ENCODE peak calls at places on chromosomes 1 and 21, in seven cellular contexts. One of them, this sample, is unnamed.

GRCh38 chr1:83854456-83854855 is 144.5 kb downstream of the TTLL7 start:
- DNase-seq in activated T-helper 9 cell treated with anti-CD3 and anti-CD28 coated beads, Interleukin-2, amount 50 U/mL, for 16 hours: no peak
- DNase-seq in posterior vena cava: no peak
- DNase-seq in stimulated activated CD8-positive, alpha-beta memory T cell treated with anti-CD3 and anti-CD28 coated beads, Interleukin-2, amount 100 ng/mL, for 1 hour: no peak
- DNase-seq in T-helper 2 cell: no peak
- DNase-seq in AG09319: no peak
- DNase-seq in activated naive CD4-positive, alpha-beta T cell treated with Interleukin-2 at 50 U/mL for 16 hours: no peak
- DNase-seq in this sample: no peak

GRCh38 chr1:211559222-211560010 is 19.5 kb downstream of the SLC30A1 start:
- DNase-seq in activated T-helper 9 cell treated with anti-CD3 and anti-CD28 coated beads, Interleukin-2, amount 50 U/mL, for 16 hours: no peak
- DNase-seq in posterior vena cava: no peak
- DNase-seq in stimulated activated CD8-positive, alpha-beta memory T cell treated with anti-CD3 and anti-CD28 coated beads, Interleukin-2, amount 100 ng/mL, for 1 hour: no peak
- DNase-seq in T-helper 2 cell: no peak
- DNase-seq in AG09319: no peak
- DNase-seq in activated naive CD4-positive, alpha-beta T cell treated with Interleukin-2 at 50 U/mL for 16 hours: no peak
- DNase-seq in this sample: no peak

GRCh38 chr1:67459068-67459467 is 28.9 kb upstream of the SERBP1 start:
- DNase-seq in activated T-helper 9 cell treated with anti-CD3 and anti-CD28 coated beads, Interleukin-2, amount 50 U/mL, for 16 hours: no peak
- DNase-seq in posterior vena cava: no peak
- DNase-seq in stimulated activated CD8-positive, alpha-beta memory T cell treated with anti-CD3 and anti-CD28 coated beads, Interleukin-2, amount 100 ng/mL, for 1 hour: no peak
- DNase-seq in T-helper 2 cell: no peak
- DNase-seq in AG09319: no peak
- DNase-seq in activated naive CD4-positive, alpha-beta T cell treated with Interleukin-2 at 50 U/mL for 16 hours: no peak
- DNase-seq in this sample: no peak

GRCh38 chr1:186985889-186986491 is 157.2 kb downstream of the PLA2G4A start:
- DNase-seq in activated T-helper 9 cell treated with anti-CD3 and anti-CD28 coated beads, Interleukin-2, amount 50 U/mL, for 16 hours: no peak
- DNase-seq in posterior vena cava: no peak
- DNase-seq in stimulated activated CD8-positive, alpha-beta memory T cell treated with anti-CD3 and anti-CD28 coated beads, Interleukin-2, amount 100 ng/mL, for 1 hour: no peak
- DNase-seq in T-helper 2 cell: no peak
- DNase-seq in AG09319: no peak
- DNase-seq in activated naive CD4-positive, alpha-beta T cell treated with Interleukin-2 at 50 U/mL for 16 hours: no peak
- DNase-seq in this sample: peak

GRCh38 chr1:227447531-227447990 is 115.8 kb upstream of the ZNF678 start:
- DNase-seq in activated T-helper 9 cell treated with anti-CD3 and anti-CD28 coated beads, Interleukin-2, amount 50 U/mL, for 16 hours: no peak
- DNase-seq in posterior vena cava: peak
- DNase-seq in stimulated activated CD8-positive, alpha-beta memory T cell treated with anti-CD3 and anti-CD28 coated beads, Interleukin-2, amount 100 ng/mL, for 1 hour: no peak
- DNase-seq in T-helper 2 cell: no peak
- DNase-seq in AG09319: no peak
- DNase-seq in activated naive CD4-positive, alpha-beta T cell treated with Interleukin-2 at 50 U/mL for 16 hours: no peak
- DNase-seq in this sample: no peak

GRCh38 chr1:24003331-24003972 is 23.3 kb upstream of the SRSF10 start:
- DNase-seq in activated T-helper 9 cell treated with anti-CD3 and anti-CD28 coated beads, Interleukin-2, amount 50 U/mL, for 16 hours: no peak
- DNase-seq in posterior vena cava: no peak
- DNase-seq in stimulated activated CD8-positive, alpha-beta memory T cell treated with anti-CD3 and anti-CD28 coated beads, Interleukin-2, amount 100 ng/mL, for 1 hour: no peak
- DNase-seq in T-helper 2 cell: no peak
- DNase-seq in AG09319: no peak
- DNase-seq in activated naive CD4-positive, alpha-beta T cell treated with Interleukin-2 at 50 U/mL for 16 hours: no peak
- DNase-seq in this sample: no peak

GRCh38 chr1:204828352-204828850 is 42.3 kb upstream of the NFASC start:
- DNase-seq in activated T-helper 9 cell treated with anti-CD3 and anti-CD28 coated beads, Interleukin-2, amount 50 U/mL, for 16 hours: peak
- DNase-seq in posterior vena cava: peak
- DNase-seq in stimulated activated CD8-positive, alpha-beta memory T cell treated with anti-CD3 and anti-CD28 coated beads, Interleukin-2, amount 100 ng/mL, for 1 hour: no peak
- DNase-seq in T-helper 2 cell: no peak
- DNase-seq in AG09319: peak
- DNase-seq in activated naive CD4-positive, alpha-beta T cell treated with Interleukin-2 at 50 U/mL for 16 hours: peak
- DNase-seq in this sample: no peak

GRCh38 chr1:87121732-87122163 is 206.9 kb upstream of the LMO4 start:
- DNase-seq in activated T-helper 9 cell treated with anti-CD3 and anti-CD28 coated beads, Interleukin-2, amount 50 U/mL, for 16 hours: no peak
- DNase-seq in posterior vena cava: no peak
- DNase-seq in stimulated activated CD8-positive, alpha-beta memory T cell treated with anti-CD3 and anti-CD28 coated beads, Interleukin-2, amount 100 ng/mL, for 1 hour: no peak
- DNase-seq in T-helper 2 cell: no peak
- DNase-seq in AG09319: peak
- DNase-seq in activated naive CD4-positive, alpha-beta T cell treated with Interleukin-2 at 50 U/mL for 16 hours: no peak
- DNase-seq in this sample: no peak

GRCh38 chr1:230307213-230307612 is 118.9 kb downstream of the PGBD5 start:
- DNase-seq in activated T-helper 9 cell treated with anti-CD3 and anti-CD28 coated beads, Interleukin-2, amount 50 U/mL, for 16 hours: no peak
- DNase-seq in posterior vena cava: peak
- DNase-seq in stimulated activated CD8-positive, alpha-beta memory T cell treated with anti-CD3 and anti-CD28 coated beads, Interleukin-2, amount 100 ng/mL, for 1 hour: no peak
- DNase-seq in T-helper 2 cell: no peak
- DNase-seq in AG09319: no peak
- DNase-seq in activated naive CD4-positive, alpha-beta T cell treated with Interleukin-2 at 50 U/mL for 16 hours: no peak
- DNase-seq in this sample: no peak

GRCh38 chr1:50812346-50812745 is 147.7 kb downstream of the FAF1 start:
- DNase-seq in activated T-helper 9 cell treated with anti-CD3 and anti-CD28 coated beads, Interleukin-2, amount 50 U/mL, for 16 hours: no peak
- DNase-seq in posterior vena cava: no peak
- DNase-seq in stimulated activated CD8-positive, alpha-beta memory T cell treated with anti-CD3 and anti-CD28 coated beads, Interleukin-2, amount 100 ng/mL, for 1 hour: no peak
- DNase-seq in T-helper 2 cell: no peak
- DNase-seq in AG09319: no peak
- DNase-seq in activated naive CD4-positive, alpha-beta T cell treated with Interleukin-2 at 50 U/mL for 16 hours: no peak
- DNase-seq in this sample: no peak

GRCh38 chr1:1198423-1199140 is 7.8 kb downstream of the TNFRSF18 start:
- DNase-seq in activated T-helper 9 cell treated with anti-CD3 and anti-CD28 coated beads, Interleukin-2, amount 50 U/mL, for 16 hours: no peak
- DNase-seq in posterior vena cava: peak
- DNase-seq in stimulated activated CD8-positive, alpha-beta memory T cell treated with anti-CD3 and anti-CD28 coated beads, Interleukin-2, amount 100 ng/mL, for 1 hour: no peak
- DNase-seq in T-helper 2 cell: no peak
- DNase-seq in AG09319: no peak
- DNase-seq in activated naive CD4-positive, alpha-beta T cell treated with Interleukin-2 at 50 U/mL for 16 hours: no peak
- DNase-seq in this sample: no peak

GRCh38 chr1:18816808-18817207 is 42.7 kb downstream of the TAS1R2 start:
- DNase-seq in activated T-helper 9 cell treated with anti-CD3 and anti-CD28 coated beads, Interleukin-2, amount 50 U/mL, for 16 hours: no peak
- DNase-seq in posterior vena cava: no peak
- DNase-seq in stimulated activated CD8-positive, alpha-beta memory T cell treated with anti-CD3 and anti-CD28 coated beads, Interleukin-2, amount 100 ng/mL, for 1 hour: no peak
- DNase-seq in T-helper 2 cell: no peak
- DNase-seq in AG09319: no peak
- DNase-seq in activated naive CD4-positive, alpha-beta T cell treated with Interleukin-2 at 50 U/mL for 16 hours: no peak
- DNase-seq in this sample: no peak

GRCh38 chr1:172203135-172203823 is 217.2 kb upstream of the C1orf105 start:
- DNase-seq in activated T-helper 9 cell treated with anti-CD3 and anti-CD28 coated beads, Interleukin-2, amount 50 U/mL, for 16 hours: no peak
- DNase-seq in posterior vena cava: no peak
- DNase-seq in stimulated activated CD8-positive, alpha-beta memory T cell treated with anti-CD3 and anti-CD28 coated beads, Interleukin-2, amount 100 ng/mL, for 1 hour: no peak
- DNase-seq in T-helper 2 cell: no peak
- DNase-seq in AG09319: no peak
- DNase-seq in activated naive CD4-positive, alpha-beta T cell treated with Interleukin-2 at 50 U/mL for 16 hours: no peak
- DNase-seq in this sample: no peak

GRCh38 chr1:40709100-40709801 is 17.7 kb downstream of the NFYC start:
- DNase-seq in activated T-helper 9 cell treated with anti-CD3 and anti-CD28 coated beads, Interleukin-2, amount 50 U/mL, for 16 hours: peak
- DNase-seq in posterior vena cava: no peak
- DNase-seq in stimulated activated CD8-positive, alpha-beta memory T cell treated with anti-CD3 and anti-CD28 coated beads, Interleukin-2, amount 100 ng/mL, for 1 hour: peak
- DNase-seq in T-helper 2 cell: peak
- DNase-seq in AG09319: peak
- DNase-seq in activated naive CD4-positive, alpha-beta T cell treated with Interleukin-2 at 50 U/mL for 16 hours: peak
- DNase-seq in this sample: peak

GRCh38 chr1:117166076-117166475 is 44.5 kb upstream of the TRIM45 start:
- DNase-seq in activated T-helper 9 cell treated with anti-CD3 and anti-CD28 coated beads, Interleukin-2, amount 50 U/mL, for 16 hours: no peak
- DNase-seq in posterior vena cava: no peak
- DNase-seq in stimulated activated CD8-positive, alpha-beta memory T cell treated with anti-CD3 and anti-CD28 coated beads, Interleukin-2, amount 100 ng/mL, for 1 hour: no peak
- DNase-seq in T-helper 2 cell: no peak
- DNase-seq in AG09319: peak
- DNase-seq in activated naive CD4-positive, alpha-beta T cell treated with Interleukin-2 at 50 U/mL for 16 hours: no peak
- DNase-seq in this sample: no peak

GRCh38 chr1:204258213-204259115 is 44.7 kb upstream of the GOLT1A start:
- DNase-seq in activated T-helper 9 cell treated with anti-CD3 and anti-CD28 coated beads, Interleukin-2, amount 50 U/mL, for 16 hours: no peak
- DNase-seq in posterior vena cava: no peak
- DNase-seq in stimulated activated CD8-positive, alpha-beta memory T cell treated with anti-CD3 and anti-CD28 coated beads, Interleukin-2, amount 100 ng/mL, for 1 hour: no peak
- DNase-seq in T-helper 2 cell: no peak
- DNase-seq in AG09319: no peak
- DNase-seq in activated naive CD4-positive, alpha-beta T cell treated with Interleukin-2 at 50 U/mL for 16 hours: no peak
- DNase-seq in this sample: peak

GRCh38 chr1:201142854-201143725 is 11.2 kb downstream of the TMEM9 start:
- DNase-seq in activated T-helper 9 cell treated with anti-CD3 and anti-CD28 coated beads, Interleukin-2, amount 50 U/mL, for 16 hours: no peak
- DNase-seq in posterior vena cava: peak
- DNase-seq in stimulated activated CD8-positive, alpha-beta memory T cell treated with anti-CD3 and anti-CD28 coated beads, Interleukin-2, amount 100 ng/mL, for 1 hour: no peak
- DNase-seq in T-helper 2 cell: no peak
- DNase-seq in AG09319: no peak
- DNase-seq in activated naive CD4-positive, alpha-beta T cell treated with Interleukin-2 at 50 U/mL for 16 hours: no peak
- DNase-seq in this sample: no peak

GRCh38 chr1:213296558-213296957 is 245.5 kb downstream of the RPS6KC1 start:
- DNase-seq in activated T-helper 9 cell treated with anti-CD3 and anti-CD28 coated beads, Interleukin-2, amount 50 U/mL, for 16 hours: no peak
- DNase-seq in posterior vena cava: no peak
- DNase-seq in stimulated activated CD8-positive, alpha-beta memory T cell treated with anti-CD3 and anti-CD28 coated beads, Interleukin-2, amount 100 ng/mL, for 1 hour: no peak
- DNase-seq in T-helper 2 cell: no peak
- DNase-seq in AG09319: no peak
- DNase-seq in activated naive CD4-positive, alpha-beta T cell treated with Interleukin-2 at 50 U/mL for 16 hours: no peak
- DNase-seq in this sample: no peak

GRCh38 chr1:160844447-160845232 is 18.0 kb downstream of the CD244 start:
- DNase-seq in activated T-helper 9 cell treated with anti-CD3 and anti-CD28 coated beads, Interleukin-2, amount 50 U/mL, for 16 hours: no peak
- DNase-seq in posterior vena cava: no peak
- DNase-seq in stimulated activated CD8-positive, alpha-beta memory T cell treated with anti-CD3 and anti-CD28 coated beads, Interleukin-2, amount 100 ng/mL, for 1 hour: no peak
- DNase-seq in T-helper 2 cell: no peak
- DNase-seq in AG09319: no peak
- DNase-seq in activated naive CD4-positive, alpha-beta T cell treated with Interleukin-2 at 50 U/mL for 16 hours: no peak
- DNase-seq in this sample: no peak

GRCh38 chr1:206496131-206496793 is 11.1 kb upstream of the RASSF5 start:
- DNase-seq in activated T-helper 9 cell treated with anti-CD3 and anti-CD28 coated beads, Interleukin-2, amount 50 U/mL, for 16 hours: no peak
- DNase-seq in posterior vena cava: no peak
- DNase-seq in stimulated activated CD8-positive, alpha-beta memory T cell treated with anti-CD3 and anti-CD28 coated beads, Interleukin-2, amount 100 ng/mL, for 1 hour: no peak
- DNase-seq in T-helper 2 cell: no peak
- DNase-seq in AG09319: no peak
- DNase-seq in activated naive CD4-positive, alpha-beta T cell treated with Interleukin-2 at 50 U/mL for 16 hours: no peak
- DNase-seq in this sample: peak

GRCh38 chr1:244970236-244970652 is 105.9 kb upstream of the HNRNPU start:
- DNase-seq in activated T-helper 9 cell treated with anti-CD3 and anti-CD28 coated beads, Interleukin-2, amount 50 U/mL, for 16 hours: peak
- DNase-seq in posterior vena cava: peak
- DNase-seq in stimulated activated CD8-positive, alpha-beta memory T cell treated with anti-CD3 and anti-CD28 coated beads, Interleukin-2, amount 100 ng/mL, for 1 hour: no peak
- DNase-seq in T-helper 2 cell: no peak
- DNase-seq in AG09319: no peak
- DNase-seq in activated naive CD4-positive, alpha-beta T cell treated with Interleukin-2 at 50 U/mL for 16 hours: peak
- DNase-seq in this sample: no peak

GRCh38 chr1:197838836-197839235 is 63.6 kb upstream of the DENND1B start:
- DNase-seq in activated T-helper 9 cell treated with anti-CD3 and anti-CD28 coated beads, Interleukin-2, amount 50 U/mL, for 16 hours: no peak
- DNase-seq in posterior vena cava: no peak
- DNase-seq in stimulated activated CD8-positive, alpha-beta memory T cell treated with anti-CD3 and anti-CD28 coated beads, Interleukin-2, amount 100 ng/mL, for 1 hour: no peak
- DNase-seq in T-helper 2 cell: no peak
- DNase-seq in AG09319: peak
- DNase-seq in activated naive CD4-positive, alpha-beta T cell treated with Interleukin-2 at 50 U/mL for 16 hours: no peak
- DNase-seq in this sample: no peak

GRCh38 chr1:240854367-240854766 is 242.4 kb upstream of the GREM2 start:
- DNase-seq in activated T-helper 9 cell treated with anti-CD3 and anti-CD28 coated beads, Interleukin-2, amount 50 U/mL, for 16 hours: no peak
- DNase-seq in posterior vena cava: no peak
- DNase-seq in stimulated activated CD8-positive, alpha-beta memory T cell treated with anti-CD3 and anti-CD28 coated beads, Interleukin-2, amount 100 ng/mL, for 1 hour: no peak
- DNase-seq in T-helper 2 cell: no peak
- DNase-seq in AG09319: peak
- DNase-seq in activated naive CD4-positive, alpha-beta T cell treated with Interleukin-2 at 50 U/mL for 16 hours: no peak
- DNase-seq in this sample: no peak

GRCh38 chr1:246518456-246519205 is 11.6 kb upstream of the SMYD3 start:
- DNase-seq in activated T-helper 9 cell treated with anti-CD3 and anti-CD28 coated beads, Interleukin-2, amount 50 U/mL, for 16 hours: no peak
- DNase-seq in posterior vena cava: no peak
- DNase-seq in stimulated activated CD8-positive, alpha-beta memory T cell treated with anti-CD3 and anti-CD28 coated beads, Interleukin-2, amount 100 ng/mL, for 1 hour: no peak
- DNase-seq in T-helper 2 cell: no peak
- DNase-seq in AG09319: no peak
- DNase-seq in activated naive CD4-positive, alpha-beta T cell treated with Interleukin-2 at 50 U/mL for 16 hours: no peak
- DNase-seq in this sample: no peak

GRCh38 chr1:54280652-54281051 is 80.7 kb downstream of the MRPL37 start:
- DNase-seq in activated T-helper 9 cell treated with anti-CD3 and anti-CD28 coated beads, Interleukin-2, amount 50 U/mL, for 16 hours: no peak
- DNase-seq in posterior vena cava: no peak
- DNase-seq in stimulated activated CD8-positive, alpha-beta memory T cell treated with anti-CD3 and anti-CD28 coated beads, Interleukin-2, amount 100 ng/mL, for 1 hour: no peak
- DNase-seq in T-helper 2 cell: no peak
- DNase-seq in AG09319: no peak
- DNase-seq in activated naive CD4-positive, alpha-beta T cell treated with Interleukin-2 at 50 U/mL for 16 hours: no peak
- DNase-seq in this sample: no peak

GRCh38 chr21:45996311-45997204 is 15.0 kb downstream of the COL6A1 start:
- DNase-seq in activated T-helper 9 cell treated with anti-CD3 and anti-CD28 coated beads, Interleukin-2, amount 50 U/mL, for 16 hours: no peak
- DNase-seq in posterior vena cava: peak
- DNase-seq in stimulated activated CD8-positive, alpha-beta memory T cell treated with anti-CD3 and anti-CD28 coated beads, Interleukin-2, amount 100 ng/mL, for 1 hour: no peak
- DNase-seq in T-helper 2 cell: peak
- DNase-seq in AG09319: no peak
- DNase-seq in activated naive CD4-positive, alpha-beta T cell treated with Interleukin-2 at 50 U/mL for 16 hours: no peak
- DNase-seq in this sample: no peak

GRCh38 chr1:27598288-27598687 is 5.7 kb downstream of the AHDC1 start:
- DNase-seq in activated T-helper 9 cell treated with anti-CD3 and anti-CD28 coated beads, Interleukin-2, amount 50 U/mL, for 16 hours: no peak
- DNase-seq in posterior vena cava: no peak
- DNase-seq in stimulated activated CD8-positive, alpha-beta memory T cell treated with anti-CD3 and anti-CD28 coated beads, Interleukin-2, amount 100 ng/mL, for 1 hour: no peak
- DNase-seq in T-helper 2 cell: no peak
- DNase-seq in AG09319: no peak
- DNase-seq in activated naive CD4-positive, alpha-beta T cell treated with Interleukin-2 at 50 U/mL for 16 hours: no peak
- DNase-seq in this sample: no peak

GRCh38 chr1:119449964-119450363 is 35.0 kb downstream of the HSD3B2 start:
- DNase-seq in activated T-helper 9 cell treated with anti-CD3 and anti-CD28 coated beads, Interleukin-2, amount 50 U/mL, for 16 hours: no peak
- DNase-seq in posterior vena cava: no peak
- DNase-seq in stimulated activated CD8-positive, alpha-beta memory T cell treated with anti-CD3 and anti-CD28 coated beads, Interleukin-2, amount 100 ng/mL, for 1 hour: no peak
- DNase-seq in T-helper 2 cell: no peak
- DNase-seq in AG09319: no peak
- DNase-seq in activated naive CD4-positive, alpha-beta T cell treated with Interleukin-2 at 50 U/mL for 16 hours: no peak
- DNase-seq in this sample: no peak

GRCh38 chr1:230113605-230114241 is 46.7 kb downstream of the GALNT2 start:
- DNase-seq in activated T-helper 9 cell treated with anti-CD3 and anti-CD28 coated beads, Interleukin-2, amount 50 U/mL, for 16 hours: no peak
- DNase-seq in posterior vena cava: no peak
- DNase-seq in stimulated activated CD8-positive, alpha-beta memory T cell treated with anti-CD3 and anti-CD28 coated beads, Interleukin-2, amount 100 ng/mL, for 1 hour: no peak
- DNase-seq in T-helper 2 cell: no peak
- DNase-seq in AG09319: no peak
- DNase-seq in activated naive CD4-positive, alpha-beta T cell treated with Interleukin-2 at 50 U/mL for 16 hours: no peak
- DNase-seq in this sample: no peak